ENCODE peak calls at places on chromosomes 4 and X, in six cellular contexts. One of them, this sample, is unnamed. For H3K36me3, the result is how much of the 10 kb centered on the place peaks cover.

GRCh38 chrX:123648028-123648810 is 84.6 kb downstream of the THOC2 start:
- DNase-seq in psoas muscle: no peak
- DNase-seq in left ventricle myocardium inferior: no peak
- DNase-seq in HCT116: no peak
- DNase-seq in PC-3: peak
- DNase-seq in breast epithelium: no peak
- DNase-seq in this sample: no peak

GRCh38 chr4:143399113-143399949 is 62.7 kb downstream of the GAB1 start:
- DNase-seq in left ventricle myocardium inferior: no peak
- DNase-seq in psoas muscle: no peak
- DNase-seq in breast epithelium: no peak
- DNase-seq in HCT116: peak
- DNase-seq in PC-3: peak
- DNase-seq in this sample: no peak

GRCh38 chr4:181202249-181202648 is 1041.0 kb upstream of the TENM3 start:
- DNase-seq in psoas muscle: no peak
- DNase-seq in left ventricle myocardium inferior: no peak
- DNase-seq in PC-3: no peak
- DNase-seq in HCT116: no peak
- DNase-seq in breast epithelium: no peak
- DNase-seq in this sample: no peak

GRCh38 chrX:21802844-21803243 is 36.6 kb upstream of the MBTPS2 start:
- DNase-seq in left ventricle myocardium inferior: no peak
- DNase-seq in PC-3: no peak
- DNase-seq in breast epithelium: no peak
- DNase-seq in psoas muscle: no peak
- DNase-seq in HCT116: no peak
- DNase-seq in this sample: no peak

GRCh38 chr4:6739920-6740319 is 23.9 kb downstream of the BLOC1S4 start:
- DNase-seq in psoas muscle: no peak
- DNase-seq in breast epithelium: no peak
- DNase-seq in HCT116: no peak
- DNase-seq in PC-3: no peak
- DNase-seq in left ventricle myocardium inferior: no peak
- DNase-seq in this sample: no peak

GRCh38 chr4:155005395-155006087 is 202.9 kb upstream of the NPY2R start:
- DNase-seq in psoas muscle: no peak
- DNase-seq in breast epithelium: no peak
- DNase-seq in left ventricle myocardium inferior: no peak
- DNase-seq in PC-3: peak
- DNase-seq in HCT116: peak
- DNase-seq in this sample: peak

GRCh38 chr4:173516621-173517612 is 13.1 kb downstream of the HAND2 start:
- DNase-seq in left ventricle myocardium inferior: no peak
- DNase-seq in HCT116: no peak
- DNase-seq in psoas muscle: no peak
- DNase-seq in PC-3: no peak
- DNase-seq in breast epithelium: no peak
- DNase-seq in this sample: peak

GRCh38 chr4:182207806-182208483 is 35.3 kb upstream of the TENM3 start:
- DNase-seq in HCT116: no peak
- DNase-seq in psoas muscle: no peak
- DNase-seq in PC-3: peak
- DNase-seq in left ventricle myocardium inferior: no peak
- DNase-seq in breast epithelium: no peak
- DNase-seq in this sample: no peak

GRCh38 chrX:132040066-132040465 is 17.0 kb downstream of the STK26 start:
- DNase-seq in PC-3: no peak
- DNase-seq in left ventricle myocardium inferior: no peak
- DNase-seq in breast epithelium: no peak
- DNase-seq in psoas muscle: no peak
- DNase-seq in HCT116: no peak
- DNase-seq in this sample: no peak

GRCh38 chr4:104017213-104017612 is 297.4 kb upstream of the TACR3 start:
- DNase-seq in HCT116: no peak
- DNase-seq in PC-3: no peak
- DNase-seq in breast epithelium: no peak
- DNase-seq in psoas muscle: no peak
- DNase-seq in left ventricle myocardium inferior: no peak
- DNase-seq in this sample: no peak

GRCh38 chrX:72554448-72555140 is 18.0 kb downstream of the HDAC8 start:
- DNase-seq in PC-3: peak
- DNase-seq in psoas muscle: no peak
- DNase-seq in HCT116: peak
- DNase-seq in left ventricle myocardium inferior: no peak
- DNase-seq in breast epithelium: no peak
- DNase-seq in this sample: peak

GRCh38 chrX:141405486-141405877 is 163.2 kb upstream of the SPANXC start:
- DNase-seq in left ventricle myocardium inferior: no peak
- DNase-seq in breast epithelium: no peak
- DNase-seq in PC-3: peak
- DNase-seq in psoas muscle: no peak
- DNase-seq in HCT116: no peak
- DNase-seq in this sample: no peak

GRCh38 chr4:40992472-40993298 is 221.7 kb downstream of the APBB2 start:
- DNase-seq in PC-3: peak
- DNase-seq in psoas muscle: no peak
- DNase-seq in left ventricle myocardium inferior: no peak
- DNase-seq in HCT116: no peak
- DNase-seq in breast epithelium: no peak
- DNase-seq in this sample: no peak

GRCh38 chr4:105780176-105780575 is 71.6 kb downstream of the GSTCD start:
- DNase-seq in PC-3: no peak
- DNase-seq in psoas muscle: no peak
- DNase-seq in breast epithelium: no peak
- DNase-seq in left ventricle myocardium inferior: no peak
- DNase-seq in HCT116: no peak
- DNase-seq in this sample: no peak

GRCh38 chrX:21740329-21741274 is 17.3 kb downstream of the SMPX start:
- DNase-seq in left ventricle myocardium inferior: peak
- DNase-seq in HCT116: no peak
- DNase-seq in PC-3: no peak
- DNase-seq in breast epithelium: no peak
- DNase-seq in psoas muscle: peak
- DNase-seq in this sample: peak

GRCh38 chrX:100946521-100946920 is 17.8 kb upstream of the XKRX start:
- DNase-seq in breast epithelium: no peak
- DNase-seq in left ventricle myocardium inferior: no peak
- DNase-seq in HCT116: no peak
- DNase-seq in psoas muscle: no peak
- DNase-seq in PC-3: peak
- DNase-seq in this sample: no peak

DNA sequence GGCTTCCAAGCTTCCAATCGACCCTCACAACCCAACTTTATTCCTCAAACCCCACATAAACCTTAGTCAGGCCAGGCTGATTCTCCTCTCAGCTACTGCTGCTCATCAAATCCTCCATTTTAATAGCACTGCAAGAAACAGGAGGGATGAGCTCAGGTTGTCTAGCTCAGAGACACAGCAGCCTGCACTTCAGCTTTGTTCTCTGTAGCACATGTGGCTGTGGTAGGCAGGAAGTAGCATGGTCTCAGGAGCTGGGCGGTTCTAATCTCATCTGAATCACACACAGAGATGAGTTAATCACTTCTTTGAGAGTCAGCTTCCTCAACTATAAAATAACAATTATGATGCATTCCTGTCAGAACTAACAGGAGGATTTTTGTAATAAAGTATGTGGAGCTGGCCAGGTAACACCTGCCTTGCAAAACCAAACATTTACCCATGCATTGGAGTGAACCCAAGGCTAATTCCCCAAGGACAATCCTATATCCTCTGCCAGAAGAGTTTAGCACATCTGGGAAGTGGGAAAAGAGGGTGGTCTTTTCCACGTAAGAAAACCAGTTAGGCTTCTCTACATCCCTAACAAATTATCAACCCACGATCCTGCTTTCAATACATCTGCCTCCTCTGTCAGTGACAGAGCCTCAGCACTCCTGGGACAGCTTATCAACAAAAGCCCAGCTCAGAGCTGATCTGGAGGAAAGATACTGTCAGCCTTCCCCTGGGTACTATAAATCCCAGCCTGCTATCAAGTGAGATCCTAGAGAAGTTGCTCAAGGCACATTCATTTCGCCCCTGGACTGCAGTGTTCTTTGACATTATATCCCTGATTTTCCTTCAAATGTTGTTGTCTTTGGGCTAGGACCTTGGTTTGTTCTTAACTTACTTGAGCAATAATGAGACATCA is 32.8 kb downstream of the ELOVL6 start:
- DNase-seq in left ventricle myocardium inferior: no peak
- DNase-seq in HCT116: peak
- DNase-seq in psoas muscle: no peak
- DNase-seq in PC-3: peak
- DNase-seq in breast epithelium: no peak
- DNase-seq in this sample: no peak
- H3K27ac ChIP-seq in left ventricle myocardium inferior: no peak
- H3K27ac ChIP-seq in HCT116: peak
- H3K27ac ChIP-seq in psoas muscle: no peak
- H3K27ac ChIP-seq in PC-3: peak
- H3K27ac ChIP-seq in breast epithelium: no peak
- H3K27ac ChIP-seq in this sample: no peak

GRCh38 chr4:25795566-25796454 is 67.0 kb downstream of the SEL1L3 start:
- DNase-seq in HCT116: no peak
- DNase-seq in left ventricle myocardium inferior: no peak
- DNase-seq in psoas muscle: no peak
- DNase-seq in breast epithelium: no peak
- DNase-seq in PC-3: peak
- DNase-seq in this sample: no peak

GRCh38 chr4:25795091-25795490 is 67.7 kb downstream of the SEL1L3 start:
- DNase-seq in breast epithelium: no peak
- DNase-seq in HCT116: no peak
- DNase-seq in PC-3: no peak
- DNase-seq in psoas muscle: no peak
- DNase-seq in left ventricle myocardium inferior: no peak
- DNase-seq in this sample: no peak

GRCh38 chr4:25799522-25799921 is 63.3 kb downstream of the SEL1L3 start:
- DNase-seq in psoas muscle: no peak
- DNase-seq in left ventricle myocardium inferior: no peak
- DNase-seq in HCT116: no peak
- DNase-seq in breast epithelium: no peak
- DNase-seq in PC-3: no peak
- DNase-seq in this sample: no peak

GRCh38 chr4:25800253-25800652 is 62.5 kb downstream of the SEL1L3 start:
- DNase-seq in left ventricle myocardium inferior: no peak
- DNase-seq in HCT116: no peak
- DNase-seq in breast epithelium: no peak
- DNase-seq in psoas muscle: no peak
- DNase-seq in PC-3: no peak
- DNase-seq in this sample: no peak

GRCh38 chr4:25797136-25797535 is 65.7 kb downstream of the SEL1L3 start:
- DNase-seq in PC-3: no peak
- DNase-seq in breast epithelium: no peak
- DNase-seq in psoas muscle: no peak
- DNase-seq in left ventricle myocardium inferior: no peak
- DNase-seq in HCT116: no peak
- DNase-seq in this sample: no peak
- TF ChIP-seq CTCF in PC-3: no peak
- TF ChIP-seq CTCF in breast epithelium: no peak
- TF ChIP-seq CTCF in psoas muscle: no peak
- TF ChIP-seq CTCF in left ventricle myocardium inferior: no peak
- TF ChIP-seq CTCF in HCT116: no peak
- TF ChIP-seq CTCF in this sample: no peak

GRCh38 chrX:134746379-134746723 is 88.1 kb upstream of the PLAC1 start:
- DNase-seq in breast epithelium: no peak
- DNase-seq in psoas muscle: no peak
- DNase-seq in HCT116: no peak
- DNase-seq in PC-3: no peak
- DNase-seq in left ventricle myocardium inferior: no peak
- DNase-seq in this sample: no peak
- H3K36me3 ChIP-seq in breast epithelium: under half
- H3K36me3 ChIP-seq in psoas muscle: under half
- H3K36me3 ChIP-seq in HCT116: under half
- H3K36me3 ChIP-seq in PC-3: under half
- H3K36me3 ChIP-seq in left ventricle myocardium inferior: under half
- H3K36me3 ChIP-seq in this sample: under half

DNA sequence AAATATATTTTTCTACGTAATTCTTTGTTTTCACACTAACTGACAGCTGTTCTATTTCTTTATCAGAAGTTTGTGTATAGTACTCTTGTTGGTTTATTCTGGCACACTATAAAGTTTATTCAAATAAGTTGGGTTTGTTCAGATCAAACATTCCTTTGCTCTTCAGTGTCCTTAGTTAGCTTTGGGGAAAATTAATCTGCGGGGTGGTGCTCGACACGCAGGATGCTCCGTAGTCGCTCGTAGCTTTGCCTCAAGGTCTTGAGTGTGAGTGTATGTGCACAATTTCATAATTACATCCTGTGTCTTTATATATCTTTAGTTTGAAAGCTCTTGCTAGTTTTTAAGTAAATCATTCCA is 145.6 kb downstream of the STIM2 start:
- DNase-seq in left ventricle myocardium inferior: no peak
- DNase-seq in psoas muscle: no peak
- DNase-seq in breast epithelium: no peak
- DNase-seq in PC-3: peak
- DNase-seq in HCT116: no peak
- DNase-seq in this sample: no peak
- H3K27ac ChIP-seq in left ventricle myocardium inferior: no peak
- H3K27ac ChIP-seq in psoas muscle: no peak
- H3K27ac ChIP-seq in breast epithelium: no peak
- H3K27ac ChIP-seq in PC-3: peak
- H3K27ac ChIP-seq in HCT116: no peak
- H3K27ac ChIP-seq in this sample: no peak

GRCh38 chr4:78749972-78750727 is 26.0 kb upstream of the BMP2K start:
- DNase-seq in breast epithelium: no peak
- DNase-seq in left ventricle myocardium inferior: no peak
- DNase-seq in psoas muscle: no peak
- DNase-seq in PC-3: no peak
- DNase-seq in HCT116: no peak
- DNase-seq in this sample: no peak
- TF ChIP-seq CTCF in breast epithelium: no peak
- TF ChIP-seq CTCF in left ventricle myocardium inferior: no peak
- TF ChIP-seq CTCF in psoas muscle: no peak
- TF ChIP-seq CTCF in PC-3: no peak
- TF ChIP-seq CTCF in HCT116: no peak
- TF ChIP-seq CTCF in this sample: no peak

GRCh38 chr4:88063634-88064296 is 56.3 kb downstream of the PKD2 start:
- DNase-seq in PC-3: no peak
- DNase-seq in HCT116: no peak
- DNase-seq in left ventricle myocardium inferior: no peak
- DNase-seq in psoas muscle: no peak
- DNase-seq in breast epithelium: no peak
- DNase-seq in this sample: no peak
- H3K36me3 ChIP-seq in PC-3: under half
- H3K36me3 ChIP-seq in HCT116: under half
- H3K36me3 ChIP-seq in left ventricle myocardium inferior: half or more
- H3K36me3 ChIP-seq in psoas muscle: under half
- H3K36me3 ChIP-seq in breast epithelium: under half
- H3K36me3 ChIP-seq in this sample: half or more

GRCh38 chr4:184439856-184440592 is 34.3 kb downstream of the IRF2 start:
- DNase-seq in psoas muscle: no peak
- DNase-seq in breast epithelium: no peak
- DNase-seq in PC-3: no peak
- DNase-seq in HCT116: no peak
- DNase-seq in left ventricle myocardium inferior: no peak
- DNase-seq in this sample: no peak
- H3K27ac ChIP-seq in psoas muscle: peak
- H3K27ac ChIP-seq in breast epithelium: no peak
- H3K27ac ChIP-seq in PC-3: no peak
- H3K27ac ChIP-seq in HCT116: no peak
- H3K27ac ChIP-seq in left ventricle myocardium inferior: peak
- H3K27ac ChIP-seq in this sample: peak

This sample was measured in tibial artery.